ENCODE peak calls at places on chromosomes 13 and 19, in ten cellular contexts. F is SK-N-SH, L is PC-3, J is hepatocyte, B is GM23248, P is OCI-LY7, D is Karpas-422, H is GM23338, I is PC-9, Z is HCT116. Y is an unnamed sample.

GRCh38 chr19:16078311-16078758 is 2.0 kb downstream of the TPM4 start:
- DNase-seq in F (no peak), L (peak; percentile 67), J (no peak), B (peak; percentile 88), P (peak; percentile 54), D (peak; percentile 65), H (no peak), I (no peak), Z (no peak), Y (peak; percentile 68)

GRCh38 chr19:3543150-3544053 is 4.4 kb downstream of the TEKTIP1 start:
- DNase-seq in F (no peak), L (no peak), J (no peak), B (no peak), P (no peak), D (no peak), H (no peak), I (no peak), Z (no peak), Y (no peak)

GRCh38 chr13:110331362-110331761 is 24.3 kb downstream of the COL4A2 start:
- DNase-seq in F (no peak), L (no peak), J (no peak), B (peak; percentile 58), P (no peak), D (no peak), H (no peak), I (no peak), Z (no peak), Y (no peak)

GRCh38 chr13:24184855-24185254 is 24.3 kb downstream of the SPATA13 start:
- DNase-seq in F (no peak), L (no peak), J (no peak), B (no peak), P (no peak), D (no peak), H (no peak), I (no peak), Z (no peak), Y (no peak)

GRCh38 chr19:2603320-2603719 is 99.2 kb downstream of the GNG7 start:
- DNase-seq in F (no peak), L (no peak), J (no peak), B (peak; percentile 75), P (no peak), D (no peak), H (peak; percentile 75), I (no peak), Z (no peak), Y (no peak)

GRCh38 chr19:947090-947706 is 21.4 kb downstream of the ARID3A start:
- DNase-seq in F (no peak), L (no peak), J (peak; percentile 7), B (no peak), P (no peak), D (peak; percentile 78), H (no peak), I (no peak), Z (no peak), Y (no peak)

GRCh38 chr13:23656637-23657036 is 86.4 kb downstream of the TNFRSF19 start:
- DNase-seq in F (peak; percentile 77), L (no peak), J (no peak), B (peak; percentile 69), P (no peak), D (peak; percentile 16), H (no peak), I (no peak), Z (no peak), Y (no peak)

GRCh38 chr13:21871919-21872318 is 201.0 kb downstream of the FGF9 start:
- DNase-seq in F (no peak), L (no peak), J (no peak), B (no peak), P (no peak), D (no peak), H (no peak), I (no peak), Z (no peak), Y (no peak)

GRCh38 chr19:1774999-1775772 is 21.9 kb downstream of the ONECUT3 start:
- DNase-seq in F (peak; percentile 72), L (no peak), J (no peak), B (peak; percentile 26), P (peak; percentile 29), D (peak; percentile 88), H (peak; percentile 83), I (no peak), Z (no peak), Y (no peak)

GRCh38 chr19:2231621-2232221 is 4.4 kb downstream of the PLEKHJ1 start:
- DNase-seq in F (peak; percentile 75), L (no peak), J (no peak), B (peak; percentile 33), P (peak; percentile 50), D (peak; percentile 75), H (no peak), I (no peak), Z (no peak), Y (no peak)

GRCh38 chr19:46616631-46617322 is 8.1 kb downstream of the PTGIR start:
- DNase-seq in F (peak; percentile 90), L (peak; percentile 65), J (peak; percentile 83), B (peak; percentile 76), P (peak; percentile 65), D (peak; percentile 48), H (peak; percentile 89), I (peak; percentile 66), Z (peak; percentile 49), Y (no peak)

GRCh38 chr19:49168421-49168820 is 10.8 kb downstream of the TRPM4 start:
- DNase-seq in F (no peak), L (no peak), J (no peak), B (no peak), P (no peak), D (no peak), H (no peak), I (no peak), Z (no peak), Y (no peak)

GRCh38 chr19:49161987-49162386 is 4.4 kb downstream of the TRPM4 start:
- DNase-seq in F (no peak), L (no peak), J (no peak), B (peak; percentile 29), P (no peak), D (no peak), H (no peak), I (no peak), Z (no peak), Y (no peak)

GRCh38 chr19:49167857-49168409 is 10.3 kb downstream of the TRPM4 start:
- DNase-seq in F (no peak), L (no peak), J (no peak), B (no peak), P (no peak), D (no peak), H (no peak), I (no peak), Z (no peak), Y (no peak)

GRCh38 chr19:49165111-49165750 is 7.6 kb downstream of the TRPM4 start:
- DNase-seq in F (no peak), L (peak; percentile 71), J (no peak), B (no peak), P (no peak), D (no peak), H (peak; percentile 29), I (peak; percentile 49), Z (no peak), Y (no peak)

GRCh38 chr19:49165865-49166301 is 8.3 kb downstream of the TRPM4 start:
- DNase-seq in F (peak; percentile 51), L (no peak), J (no peak), B (no peak), P (no peak), D (no peak), H (peak; percentile 48), I (no peak), Z (no peak), Y (no peak)
- H3K4me3 ChIP-seq in F (no peak overlapping the region), L (no peak overlapping the region), J (no peak overlapping the region), B (no peak overlapping the region), P (no peak overlapping the region), D (no peak overlapping the region), H (peak overlapping the region; percentile 55), I (no peak overlapping the region), Z (no peak overlapping the region), Y (no peak overlapping the region)

DNA sequence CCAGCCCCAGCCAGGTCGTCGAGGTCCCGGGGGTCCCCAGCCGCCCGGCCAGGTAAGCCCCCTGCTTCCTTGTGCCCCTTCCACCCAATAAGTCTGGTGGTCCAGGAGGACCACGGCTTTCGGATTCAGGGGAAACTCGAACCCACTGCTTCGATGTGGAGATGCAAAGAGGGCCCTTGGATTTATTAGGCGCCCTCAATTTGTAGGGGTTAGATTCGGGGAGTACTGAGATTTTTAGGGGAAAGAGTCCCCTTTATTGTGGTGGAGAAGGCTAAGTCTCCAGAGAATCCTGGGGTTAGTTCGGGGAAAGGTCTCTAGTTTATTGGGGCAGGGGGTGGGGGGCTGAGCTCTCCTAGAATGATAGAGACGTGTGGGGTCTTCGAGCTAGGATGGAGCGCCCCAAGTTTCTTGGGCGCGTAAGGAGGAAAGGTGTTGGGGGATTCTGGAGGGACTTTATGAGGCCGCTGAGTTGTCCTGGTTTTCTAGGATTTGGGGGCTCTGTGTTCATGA is 3.8 kb upstream of the LTBP4 start:
- DNase-seq in F (no peak), L (no peak), J (no peak), B (no peak), P (no peak), D (no peak), H (no peak), I (no peak), Z (no peak), Y (no peak)
- H2AFZ ChIP-seq in F (peak overlapping the region; percentile 46), L (peak overlapping the region; percentile 65), J (peak overlapping the region; percentile 14), B (peak overlapping the region; percentile 43), P (no peak overlapping the region), D (no peak overlapping the region), H (peak overlapping the region; percentile 23), I (no peak overlapping the region), Z (no peak overlapping the region), Y (no peak overlapping the region)

GRCh38 chr13:60646600-60646999 is 249.6 kb downstream of the TDRD3 start:
- DNase-seq in F (no peak), L (no peak), J (no peak), B (no peak), P (no peak), D (no peak), H (peak; percentile 35), I (no peak), Z (no peak), Y (no peak)
- H3K9me2 ChIP-seq in F (no peaks in the 10 kb centered on the region), L (no peaks in the 10 kb centered on the region), J (no peaks in the 10 kb centered on the region), B (no peaks in the 10 kb centered on the region), P (no peaks in the 10 kb centered on the region), D (no peaks in the 10 kb centered on the region), H (peaks cover 2% of the 10 kb centered on the region), I (no peaks in the 10 kb centered on the region), Z (no peaks in the 10 kb centered on the region), Y (no peaks in the 10 kb centered on the region)

DNA sequence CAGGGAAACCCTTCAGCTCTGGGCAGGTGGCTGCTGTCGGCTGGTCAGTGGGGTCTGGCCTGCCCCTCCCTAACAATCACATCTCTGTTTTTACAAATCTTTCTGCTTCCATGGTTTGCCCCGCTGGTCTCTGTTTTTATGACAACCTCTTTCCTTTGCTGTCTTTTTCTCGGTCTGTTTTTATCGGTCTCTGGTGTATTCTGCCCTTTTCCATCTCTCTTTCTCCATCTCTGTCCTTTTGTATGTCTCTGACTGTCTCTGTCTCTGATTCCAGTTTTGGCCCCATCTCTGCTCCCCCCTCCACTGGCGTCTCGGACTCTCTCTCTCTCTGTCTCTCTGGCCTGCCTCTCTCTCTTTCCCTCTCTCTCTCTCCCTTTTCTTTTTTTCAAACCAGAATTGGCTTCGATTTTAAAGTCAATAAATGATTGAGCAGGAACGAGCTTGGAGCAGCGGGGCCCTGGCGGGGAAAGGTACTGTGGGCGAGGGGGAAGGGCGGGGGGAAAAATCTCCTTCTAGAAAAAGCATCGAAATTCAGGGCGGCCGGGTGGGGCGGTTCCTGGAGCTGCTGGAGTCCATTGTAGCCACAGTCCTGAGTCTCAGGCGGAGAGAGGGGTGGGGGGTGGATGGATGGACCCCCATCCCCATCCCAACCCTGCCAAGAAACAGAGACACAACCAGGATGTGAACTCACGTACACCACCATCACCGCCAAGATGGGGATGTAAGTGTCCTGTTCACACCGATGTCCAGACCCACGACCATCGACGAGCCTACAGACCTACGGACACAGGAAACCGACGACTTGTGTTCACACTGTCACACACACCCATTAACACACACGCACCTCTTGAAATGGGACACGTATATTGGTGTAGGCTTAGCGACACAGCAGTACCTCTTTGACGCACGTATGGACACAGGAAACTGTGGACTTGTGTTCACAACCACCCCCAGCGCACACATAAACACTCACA is 3.0 kb downstream of the NFIX start:
- DNase-seq in F (no peak), L (no peak), J (no peak), B (peak; percentile 45), P (no peak), D (no peak), H (no peak), I (no peak), Z (no peak), Y (no peak)
- H3K4me3 ChIP-seq in F (no peak overlapping the region), L (no peak overlapping the region), J (no peak overlapping the region), B (peak overlapping the region; percentile 99), P (no peak overlapping the region), D (no peak overlapping the region), H (no peak overlapping the region), I (no peak overlapping the region), Z (no peak overlapping the region), Y (no peak overlapping the region)